ENCODE peak calls at places on chromosomes 5 and 9, in six cellular contexts. I is dermis microvascular lymphatic vessel endothelial cell; U is uterus; B is prostate gland; J is T-helper 2 cell treated with Interferon-gamma antibody and Interleukin-4, amounts not matched to agents 5 μg/mL and 100 μg/mL, for 36 hours; Q is Daoy. P is an unnamed sample.

GRCh38 chr9:83340451-83340850 is 197.8 kb downstream of the FRMD3 start:
- DNase-seq in I (no peak), U (no peak), B (no peak), J (no peak), Q (no peak), P (no peak)

GRCh38 chr9:93541005-93541404 is 35.4 kb upstream of the PHF2 start:
- DNase-seq in I (no peak), U (no peak), B (no peak), J (no peak), Q (no peak), P (no peak)

GRCh38 chr5:102666164-102666951 is 88.7 kb upstream of the PAM start:
- DNase-seq in I (no peak), U (no peak), B (no peak), J (no peak), Q (no peak), P (peak; percentile 26)

GRCh38 chr5:68424799-68425537 is 209.4 kb downstream of the PIK3R1 start:
- DNase-seq in I (peak; percentile 47), U (no peak), B (no peak), J (peak; percentile 68), Q (peak; percentile 28), P (no peak)

GRCh38 chr5:78984611-78985406 is at the start of gene ARSB:
- DNase-seq in I (peak; percentile 81), U (peak; percentile 86), B (peak; percentile 83), J (peak; percentile 86), Q (peak; percentile 92), P (peak; percentile 85)

GRCh38 chr5:147809830-147810666 is 21.4 kb downstream of the SPINK1 start:
- DNase-seq in I (no peak), U (no peak), B (no peak), J (no peak), Q (peak; percentile 49), P (no peak)

GRCh38 chr9:98775831-98776441 is 20.4 kb downstream of the ANKS6 start:
- DNase-seq in I (peak; percentile 81), U (peak; percentile 34), B (no peak), J (no peak), Q (peak; percentile 75), P (peak; percentile 29)

GRCh38 chr9:84917366-84918063 is 248.0 kb downstream of the NTRK2 start:
- DNase-seq in I (no peak), U (no peak), B (no peak), J (no peak), Q (no peak), P (no peak)

GRCh38 chr5:43428034-43428712 is 16.0 kb upstream of the CCL28 start:
- DNase-seq in I (no peak), U (no peak), B (no peak), J (no peak), Q (peak; percentile 17), P (peak; percentile 21)

GRCh38 chr5:170266570-170267379 is 30.8 kb downstream of the LCP2 start:
- DNase-seq in I (no peak), U (no peak), B (no peak), J (no peak), Q (peak; percentile 26), P (no peak)

GRCh38 chr9:26833792-26834191 is 58.8 kb downstream of the CAAP1 start:
- DNase-seq in I (peak; percentile 13), U (peak; percentile 39), B (no peak), J (no peak), Q (no peak), P (no peak)

GRCh38 chr5:58617236-58617635 is 34.4 kb downstream of the RAB3C start:
- DNase-seq in I (no peak), U (no peak), B (no peak), J (no peak), Q (no peak), P (no peak)

GRCh38 chr5:59358497-59358896 is 535.0 kb downstream of the PDE4D start:
- DNase-seq in I (no peak), U (peak; percentile 28), B (no peak), J (no peak), Q (peak; percentile 23), P (no peak)

GRCh38 chr5:168449166-168449565 is 37.1 kb upstream of the RARS1 start:
- DNase-seq in I (no peak), U (no peak), B (peak; percentile 51), J (no peak), Q (no peak), P (no peak)

GRCh38 chr9:133048595-133048994 is 13.2 kb upstream of the CEL start:
- DNase-seq in I (peak; percentile 53), U (no peak), B (no peak), J (peak; percentile 14), Q (peak; percentile 28), P (peak; percentile 95)

GRCh38 chr5:132506094-132506692 is 15.6 kb upstream of the IRF1 start:
- DNase-seq in I (peak; percentile 58), U (no peak), B (no peak), J (peak; percentile 7), Q (peak; percentile 74), P (no peak)

GRCh38 chr5:173333900-173334685 is 5.9 kb upstream of the STC2 start:
- DNase-seq in I (peak; percentile 79), U (no peak), B (no peak), J (no peak), Q (peak; percentile 29), P (no peak)

GRCh38 chr5:123511290-123511647 is 708 bp upstream of the CSNK1G3 start:
- DNase-seq in I (no peak), U (no peak), B (no peak), J (no peak), Q (peak; percentile 58), P (no peak)

GRCh38 chr5:145946112-145946861 is 9.9 kb downstream of the SH3RF2 start:
- DNase-seq in I (no peak), U (no peak), B (no peak), J (peak; percentile 59), Q (peak; percentile 91), P (no peak)

GRCh38 chr5:179264641-179265528 is 80.4 kb downstream of the ADAMTS2 start:
- DNase-seq in I (no peak), U (no peak), B (no peak), J (no peak), Q (no peak), P (peak; percentile 8)

GRCh38 chr9:133148351-133149129 is 15.2 kb downstream of the GBGT1 start:
- DNase-seq in I (peak; percentile 52), U (peak; percentile 57), B (peak; percentile 38), J (peak; percentile 47), Q (peak; percentile 64), P (peak; percentile 64)

GRCh38 chr9:108184009-108184408 is 671.8 kb downstream of the ACTL7B start:
- DNase-seq in I (no peak), U (no peak), B (no peak), J (no peak), Q (no peak), P (no peak)

GRCh38 chr9:17578577-17578910 is 322 bp upstream of the SH3GL2 start:
- DNase-seq in I (no peak), U (no peak), B (no peak), J (no peak), Q (no peak), P (no peak)

GRCh38 chr9:95481000-95481399 is 35.8 kb downstream of the PTCH1 start:
- DNase-seq in I (no peak), U (no peak), B (no peak), J (no peak), Q (no peak), P (no peak)

GRCh38 chr5:100424787-100425186 is 110.4 kb upstream of the FAM174A start:
- DNase-seq in I (no peak), U (no peak), B (no peak), J (no peak), Q (no peak), P (no peak)